ENCODE peak calls at places on chromosomes 12 and 14, in seven cellular contexts. E is HepG2, I is A549, B is GM12878, J is K562, C is HCT116, O is SK-N-SH. N is an unnamed sample.

GRCh38 chr14:62711351-62712023 is 333.8 kb downstream of the KCNH5 start:
- DNase-seq in E (no peak), I (no peak), B (no peak), J (no peak), C (no peak), O (no peak), N (no peak)

GRCh38 chr12:5259523-5259922 is 172.4 kb upstream of the NTF3 start:
- DNase-seq in E (no peak), I (no peak), B (no peak), J (no peak), C (no peak), O (no peak), N (no peak)

GRCh38 chr12:29996993-29997392 is 213.3 kb upstream of the TMTC1 start:
- DNase-seq in E (no peak), I (no peak), B (no peak), J (no peak), C (no peak), O (no peak), N (no peak)

GRCh38 chr14:21308132-21308478 is 28.2 kb downstream of the RPGRIP1 start:
- DNase-seq in E (peak; percentile 89), I (peak; percentile 58), B (no peak), J (no peak), C (no peak), O (no peak), N (no peak)

GRCh38 chr12:22206111-22206728 is 128.3 kb downstream of the ST8SIA1 start:
- DNase-seq in E (no peak), I (no peak), B (no peak), J (no peak), C (no peak), O (no peak), N (no peak)

GRCh38 chr14:77212933-77213656 is 31.5 kb downstream of the TMEM63C start:
- DNase-seq in E (peak; percentile 13), I (peak; percentile 45), B (no peak), J (peak; percentile 40), C (peak; percentile 28), O (peak; percentile 82), N (peak; percentile 25)

GRCh38 chr12:123148223-123148622 is 2.7 kb downstream of the PITPNM2 start:
- DNase-seq in E (no peak), I (no peak), B (no peak), J (no peak), C (no peak), O (no peak), N (no peak)

GRCh38 chr14:60931206-60931605 is 49.7 kb downstream of the TRMT5 start:
- DNase-seq in E (no peak), I (no peak), B (no peak), J (no peak), C (no peak), O (no peak), N (no peak)

GRCh38 chr12:76927170-76927784 is 48.5 kb upstream of the CSRP2 start:
- DNase-seq in E (peak; percentile 25), I (peak; percentile 46), B (no peak), J (peak; percentile 69), C (peak; percentile 27), O (peak; percentile 49), N (no peak)

DNA sequence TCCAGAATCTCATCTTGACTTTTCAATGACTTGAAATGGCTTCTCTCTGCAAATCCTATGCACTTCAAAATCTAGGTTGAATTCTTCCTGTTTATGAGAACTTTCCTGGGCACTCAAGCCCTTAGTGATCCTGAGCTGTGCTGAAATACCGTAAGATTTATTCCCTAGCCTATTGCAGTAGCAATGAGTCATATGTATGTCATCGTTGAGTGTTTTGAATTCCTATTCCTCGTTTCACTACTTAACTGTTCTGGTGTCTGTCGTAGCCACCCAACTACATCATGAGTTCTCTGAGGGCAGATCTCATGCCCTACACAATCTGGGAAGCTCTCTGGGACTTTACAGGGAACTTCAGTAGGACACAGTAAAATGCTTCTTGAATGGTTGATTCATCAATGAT is 190.8 kb upstream of the TMEM132C start:
- DNase-seq in E (no peak), I (peak; percentile 5), B (no peak), J (no peak), C (no peak), O (no peak), N (peak; percentile 20)
- TF ChIP-seq REST in E (no peak), I (no peak), B (no peak), J (no peak), C (no peak), O (no peak), N (no peak)

GRCh38 chr14:106812788-106813476 is 1286.5 kb downstream of the TMEM121 start:
- DNase-seq in E (no peak), I (no peak), B (no peak), J (no peak), C (no peak), O (no peak), N (no peak)

GRCh38 chr14:106809615-106810014 is 1283.2 kb downstream of the TMEM121 start:
- DNase-seq in E (no peak), I (no peak), B (no peak), J (no peak), C (no peak), O (no peak), N (no peak)

GRCh38 chr14:106813477-106813823 is 1287.1 kb downstream of the TMEM121 start:
- DNase-seq in E (no peak), I (no peak), B (no peak), J (no peak), C (no peak), O (no peak), N (no peak)

GRCh38 chr14:106808907-106809306 is 1282.5 kb downstream of the TMEM121 start:
- DNase-seq in E (no peak), I (no peak), B (no peak), J (no peak), C (no peak), O (no peak), N (no peak)

GRCh38 chr14:106811167-106811566 is 1284.8 kb downstream of the TMEM121 start:
- DNase-seq in E (no peak), I (no peak), B (no peak), J (no peak), C (no peak), O (no peak), N (no peak)
- H3K9me3 ChIP-seq in E (no peaks in the 10 kb centered on the region), I (no peaks in the 10 kb centered on the region), B (no peaks in the 10 kb centered on the region), J (no peaks in the 10 kb centered on the region), C (no peaks in the 10 kb centered on the region), O (no peaks in the 10 kb centered on the region), N (no peaks in the 10 kb centered on the region)

DNA sequence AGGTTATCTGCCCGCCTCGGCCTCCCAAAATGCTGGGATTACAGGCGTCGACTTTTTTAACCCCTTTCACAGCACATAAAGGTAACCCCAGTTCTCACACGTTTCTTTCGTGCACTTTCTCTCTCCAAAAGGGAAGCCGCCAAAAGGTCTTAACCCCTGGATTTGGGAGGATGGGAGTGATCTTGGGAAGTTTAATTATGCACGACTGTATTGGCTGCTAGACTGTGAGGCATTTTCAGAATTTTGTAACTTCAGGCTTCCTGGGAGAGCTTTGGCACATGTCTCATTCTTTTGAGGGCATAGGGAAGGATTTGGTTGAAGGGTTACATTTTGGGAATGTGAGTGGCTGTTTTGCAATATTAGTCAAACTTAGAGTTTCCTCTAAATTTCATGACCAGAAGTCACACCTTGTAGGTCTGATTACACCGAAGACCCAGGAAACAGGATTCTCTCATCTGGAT is 1.4 kb upstream of the SMARCC2 start:
- DNase-seq in E (no peak), I (peak; percentile 33), B (no peak), J (peak; percentile 41), C (no peak), O (no peak), N (no peak)
- TF ChIP-seq REST in E (no peak), I (no peak), B (no peak), J (no peak), C (no peak), O (no peak), N (no peak)

GRCh38 chr12:131442337-131442918 is 268.5 kb upstream of the SFSWAP start:
- DNase-seq in E (no peak), I (no peak), B (no peak), J (no peak), C (no peak), O (no peak), N (no peak)
- H3K9me3 ChIP-seq in E (no peaks in the 10 kb centered on the region), I (no peaks in the 10 kb centered on the region), B (no peaks in the 10 kb centered on the region), J (no peaks in the 10 kb centered on the region), C (no peaks in the 10 kb centered on the region), O (no peaks in the 10 kb centered on the region), N (no peaks in the 10 kb centered on the region)

GRCh38 chr14:88098128-88098527 is 93.2 kb downstream of the GPR65 start:
- DNase-seq in E (no peak), I (no peak), B (no peak), J (no peak), C (no peak), O (no peak), N (no peak)
- TF ChIP-seq REST in E (no peak), I (no peak), B (no peak), J (no peak), C (no peak), O (no peak), N (no peak)

GRCh38 chr14:106501898-106502297 is 975.5 kb downstream of the TMEM121 start:
- DNase-seq in E (no peak), I (no peak), B (no peak), J (no peak), C (no peak), O (no peak), N (no peak)

DNA sequence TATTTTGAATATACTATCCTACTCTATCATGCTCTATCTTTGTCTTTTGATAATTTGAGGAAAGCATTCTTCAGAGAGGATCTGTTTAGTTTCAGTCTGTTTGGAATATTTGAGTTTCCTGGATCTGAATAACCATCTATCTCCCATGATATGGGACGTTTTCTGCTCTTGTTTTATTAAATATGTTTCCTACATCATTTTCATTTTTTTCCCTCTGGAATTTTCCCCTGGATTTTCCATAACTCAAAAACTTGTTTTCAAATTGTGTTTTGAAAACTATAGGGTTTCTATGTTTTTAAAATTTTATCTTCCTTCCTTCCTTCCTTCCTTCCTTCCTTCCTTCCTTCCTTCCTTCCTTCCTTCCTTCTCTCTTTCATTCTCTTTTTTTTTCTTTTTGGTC is 974.2 kb downstream of the TMEM121 start:
- DNase-seq in E (no peak), I (no peak), B (no peak), J (no peak), C (no peak), O (no peak), N (no peak)
- H3K9me3 ChIP-seq in E (no peaks in the 10 kb centered on the region), I (no peaks in the 10 kb centered on the region), B (no peaks in the 10 kb centered on the region), J (no peaks in the 10 kb centered on the region), C (no peaks in the 10 kb centered on the region), O (no peaks in the 10 kb centered on the region), N (no peaks in the 10 kb centered on the region)

DNA sequence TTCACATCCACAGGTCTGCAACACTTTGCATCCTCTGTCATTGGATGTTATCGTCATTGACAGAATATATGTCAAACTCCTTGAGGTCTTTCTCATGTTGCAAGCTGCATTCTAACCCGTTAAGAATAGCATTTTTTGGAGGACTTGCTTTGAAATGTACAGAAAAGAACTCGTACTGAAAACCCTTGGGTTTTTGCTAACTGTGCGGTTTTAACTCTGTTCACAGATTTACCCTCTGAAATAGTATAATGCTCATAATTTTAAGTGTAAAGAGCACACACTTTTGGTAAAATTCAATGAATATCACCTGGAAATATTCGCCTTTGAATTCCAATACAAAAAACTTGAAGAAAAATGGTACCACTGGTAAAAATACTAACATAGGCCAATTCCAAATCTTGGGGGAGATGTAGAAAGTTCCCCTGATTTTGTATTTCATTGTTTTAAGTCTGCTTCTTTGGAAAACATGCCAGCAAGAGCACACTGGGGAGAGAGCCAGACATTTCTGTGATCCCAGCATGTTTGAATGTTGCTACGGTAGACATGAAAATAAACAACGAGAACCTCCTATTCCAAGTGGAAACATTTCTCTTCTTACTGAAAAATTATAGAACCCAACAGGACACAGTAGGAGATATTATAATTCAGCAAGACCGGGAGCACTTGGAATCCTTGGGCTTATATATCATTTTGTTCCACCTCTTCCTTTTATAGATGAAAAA is 446.0 kb downstream of the AEBP2 start:
- DNase-seq in E (no peak), I (no peak), B (no peak), J (no peak), C (no peak), O (no peak), N (no peak)
- TF ChIP-seq REST in E (no peak), I (no peak), B (no peak), J (no peak), C (no peak), O (no peak), N (no peak)

N was measured in Panc1.